ENCODE peak calls at places on chromosomes 5 and 9, in nine cellular contexts. J, F, U, S, K, Y, X, T and C are unnamed samples.

GRCh38 chr9:113131689-113132151 is 19.1 kb upstream of the SLC31A2 start:
- DNase-seq in J (peak; percentile 61), F (peak; percentile 56), U (no peak), S (peak; percentile 23), K (peak; percentile 9), Y (no peak), X (peak; percentile 34), T (peak; percentile 14), C (peak; percentile 15)

GRCh38 chr9:34493972-34494535 is 28.7 kb downstream of the ENHO start:
- DNase-seq in J (peak; percentile 92), F (peak; percentile 60), U (peak; percentile 41), S (peak; percentile 35), K (no peak), Y (no peak), X (peak; percentile 22), T (peak; percentile 33), C (peak; percentile 12)

GRCh38 chr5:167839065-167839464 is 452.4 kb upstream of the WWC1 start:
- DNase-seq in J (no peak), F (peak; percentile 96), U (no peak), S (no peak), K (no peak), Y (no peak), X (no peak), T (no peak), C (no peak)

GRCh38 chr5:88929385-88929784 is 46.4 kb upstream of the MEF2C start:
- DNase-seq in J (no peak), F (no peak), U (no peak), S (no peak), K (no peak), Y (no peak), X (no peak), T (no peak), C (no peak)

GRCh38 chr5:91182763-91183162 is 200.4 kb downstream of the ARRDC3 start:
- DNase-seq in J (no peak), F (peak; percentile 52), U (peak; percentile 39), S (no peak), K (no peak), Y (no peak), X (no peak), T (peak; percentile 13), C (peak; percentile 15)

GRCh38 chr9:76374702-76375543 is 19.3 kb downstream of the RFK start:
- DNase-seq in J (peak; percentile 66), F (peak; percentile 92), U (peak; percentile 36), S (peak; percentile 83), K (peak; percentile 75), Y (no peak), X (peak; percentile 80), T (no peak), C (peak; percentile 62)

GRCh38 chr5:125295405-125295872 is 549.0 kb upstream of the ZNF608 start:
- DNase-seq in J (no peak), F (peak; percentile 60), U (no peak), S (peak; percentile 62), K (no peak), Y (no peak), X (no peak), T (no peak), C (peak; percentile 9)

GRCh38 chr9:6024035-6024554 is 8.7 kb upstream of the RANBP6 start:
- DNase-seq in J (peak; percentile 13), F (peak; percentile 31), U (no peak), S (no peak), K (no peak), Y (peak; percentile 47), X (no peak), T (peak; percentile 74), C (no peak)

GRCh38 chr5:3659907-3660306 is 64.3 kb downstream of the IRX1 start:
- DNase-seq in J (no peak), F (peak; percentile 38), U (no peak), S (no peak), K (no peak), Y (no peak), X (no peak), T (no peak), C (no peak)

GRCh38 chr5:72209515-72210115 is 102.3 kb downstream of the MAP1B start:
- DNase-seq in J (no peak), F (peak; percentile 53), U (no peak), S (peak; percentile 62), K (no peak), Y (no peak), X (no peak), T (no peak), C (peak; percentile 71)

GRCh38 chr9:128579194-128579593 is 26.8 kb downstream of the SPTAN1 start:
- DNase-seq in J (no peak), F (no peak), U (no peak), S (no peak), K (no peak), Y (no peak), X (no peak), T (no peak), C (no peak)

GRCh38 chr5:169744336-169744735 is 107.3 kb downstream of the DOCK2 start:
- DNase-seq in J (no peak), F (peak; percentile 63), U (no peak), S (no peak), K (no peak), Y (no peak), X (no peak), T (no peak), C (no peak)

GRCh38 chr5:142881076-142881466 is 110.9 kb downstream of the ARHGAP26 start:
- DNase-seq in J (no peak), F (peak; percentile 26), U (peak; percentile 41), S (peak; percentile 43), K (no peak), Y (no peak), X (peak; percentile 85), T (peak; percentile 23), C (peak; percentile 90)

GRCh38 chr5:131973089-131973712 is 27.7 kb upstream of the MEIKIN start:
- DNase-seq in J (no peak), F (no peak), U (no peak), S (no peak), K (no peak), Y (no peak), X (no peak), T (no peak), C (no peak)

GRCh38 chr9:87535817-87536539 is 38.3 kb downstream of the DAPK1 start:
- DNase-seq in J (no peak), F (no peak), U (no peak), S (no peak), K (no peak), Y (peak; percentile 42), X (no peak), T (peak; percentile 35), C (no peak)

GRCh38 chr5:128199104-128199503 is 115.5 kb downstream of the SLC12A2 start:
- DNase-seq in J (no peak), F (peak; percentile 34), U (no peak), S (peak; percentile 83), K (no peak), Y (no peak), X (peak; percentile 68), T (no peak), C (no peak)

GRCh38 chr5:79663212-79663611 is 26.4 kb upstream of the CMYA5 start:
- DNase-seq in J (no peak), F (no peak), U (no peak), S (no peak), K (no peak), Y (no peak), X (no peak), T (no peak), C (no peak)

GRCh38 chr5:88502179-88503064 is 233.8 kb upstream of the TMEM161B start:
- DNase-seq in J (no peak), F (no peak), U (no peak), S (peak; percentile 61), K (no peak), Y (peak; percentile 6), X (peak; percentile 3), T (peak; percentile 61), C (no peak)

GRCh38 chr9:36150529-36151305 is 14.2 kb downstream of the GLIPR2 start:
- DNase-seq in J (no peak), F (peak; percentile 41), U (no peak), S (no peak), K (no peak), Y (no peak), X (no peak), T (no peak), C (peak; percentile 53)

GRCh38 chr5:18744990-18745590 is 1110.8 kb downstream of the TAF11L14 start:
- DNase-seq in J (no peak), F (no peak), U (no peak), S (no peak), K (no peak), Y (no peak), X (no peak), T (peak; percentile 9), C (no peak)

GRCh38 chr9:93667627-93668026 is 91.2 kb downstream of the PHF2 start:
- DNase-seq in J (no peak), F (no peak), U (peak; percentile 11), S (no peak), K (no peak), Y (no peak), X (no peak), T (no peak), C (no peak)

GRCh38 chr9:2857564-2858198 is 13.8 kb upstream of the PUM3 start:
- DNase-seq in J (peak; percentile 73), F (peak; percentile 78), U (peak; percentile 64), S (peak; percentile 66), K (peak; percentile 78), Y (peak; percentile 78), X (peak; percentile 65), T (peak; percentile 75), C (peak; percentile 50)

GRCh38 chr5:138610468-138611294 is 35.5 kb upstream of the HSPA9 start:
- DNase-seq in J (peak; percentile 41), F (no peak), U (no peak), S (no peak), K (no peak), Y (no peak), X (no peak), T (no peak), C (no peak)
- TF ChIP-seq CTCF in J (peak; percentile 24), F (peak; percentile 17), U (no peak), S (peak; percentile 39), K (peak; percentile 3), Y (no peak), X (peak; percentile 67), T (no peak), C (no peak)

GRCh38 chr9:126343271-126343700 is 16.7 kb downstream of the MVB12B start:
- DNase-seq in J (no peak), F (no peak), U (no peak), S (no peak), K (no peak), Y (no peak), X (no peak), T (no peak), C (no peak)
- TF ChIP-seq CTCF in J (no peak), F (peak; percentile 15), U (no peak), S (no peak), K (no peak), Y (no peak), X (no peak), T (no peak), C (no peak)

GRCh38 chr9:80665479-80665878 is 1023.9 kb downstream of the TLE1 start:
- DNase-seq in J (no peak), F (no peak), U (no peak), S (no peak), K (no peak), Y (no peak), X (no peak), T (no peak), C (no peak)
- TF ChIP-seq CTCF in J (no peak), F (no peak), U (no peak), S (no peak), K (no peak), Y (no peak), X (no peak), T (no peak), C (no peak)

GRCh38 chr5:180831139-180832080 is 28.8 kb upstream of the MGAT1 start:
- DNase-seq in J (peak; percentile 72), F (peak; percentile 74), U (peak; percentile 82), S (peak; percentile 70), K (no peak), Y (peak; percentile 88), X (peak; percentile 49), T (peak; percentile 82), C (peak; percentile 49)
- TF ChIP-seq CTCF in J (no peak), F (peak; percentile 12), U (peak; percentile 7), S (peak; percentile 17), K (no peak), Y (no peak), X (no peak), T (peak; percentile 28), C (peak; percentile 59)